ENCODE peak calls at places on chromosomes 2 and 18, in five cellular contexts. One of them, this sample, is unnamed.

GRCh38 chr2:3266727-3267548 is 110.7 kb downstream of the EIPR1 start:
- DNase-seq in IMR-90: no peak
- DNase-seq in activated CD4-positive, alpha-beta T cell treated with anti-CD3 and anti-CD28 coated beads, Interleukin-2, amount 50 U/mL, for 48 hours: no peak
- DNase-seq in NCI-H2081: no peak
- DNase-seq in NCI-H1436: no peak
- DNase-seq in this sample: no peak

GRCh38 chr2:1835581-1836201 is 91.4 kb upstream of the PXDN start:
- DNase-seq in NCI-H2081: no peak
- DNase-seq in IMR-90: no peak
- DNase-seq in activated CD4-positive, alpha-beta T cell treated with anti-CD3 and anti-CD28 coated beads, Interleukin-2, amount 50 U/mL, for 48 hours: no peak
- DNase-seq in NCI-H1436: no peak
- DNase-seq in this sample: no peak

GRCh38 chr2:149860276-149860921 is 272.8 kb upstream of the MMADHC start:
- DNase-seq in NCI-H2081: no peak
- DNase-seq in IMR-90: peak; percentile 92
- DNase-seq in activated CD4-positive, alpha-beta T cell treated with anti-CD3 and anti-CD28 coated beads, Interleukin-2, amount 50 U/mL, for 48 hours: no peak
- DNase-seq in NCI-H1436: no peak
- DNase-seq in this sample: no peak

GRCh38 chr2:205482399-205483065 is 199.8 kb upstream of the NRP2 start:
- DNase-seq in activated CD4-positive, alpha-beta T cell treated with anti-CD3 and anti-CD28 coated beads, Interleukin-2, amount 50 U/mL, for 48 hours: no peak
- DNase-seq in NCI-H1436: no peak
- DNase-seq in NCI-H2081: no peak
- DNase-seq in IMR-90: peak; percentile 36
- DNase-seq in this sample: no peak

GRCh38 chr2:86087936-86088850 is 17.5 kb downstream of the POLR1A start:
- DNase-seq in NCI-H1436: no peak
- DNase-seq in IMR-90: no peak
- DNase-seq in NCI-H2081: no peak
- DNase-seq in activated CD4-positive, alpha-beta T cell treated with anti-CD3 and anti-CD28 coated beads, Interleukin-2, amount 50 U/mL, for 48 hours: no peak
- DNase-seq in this sample: peak; percentile 52

GRCh38 chr2:143429932-143430331 is 300.7 kb downstream of the ARHGAP15 start:
- DNase-seq in NCI-H2081: no peak
- DNase-seq in IMR-90: no peak
- DNase-seq in activated CD4-positive, alpha-beta T cell treated with anti-CD3 and anti-CD28 coated beads, Interleukin-2, amount 50 U/mL, for 48 hours: no peak
- DNase-seq in NCI-H1436: no peak
- DNase-seq in this sample: no peak

GRCh38 chr18:54776282-54776977 is 51.8 kb upstream of the RAB27B start:
- DNase-seq in NCI-H1436: no peak
- DNase-seq in NCI-H2081: no peak
- DNase-seq in activated CD4-positive, alpha-beta T cell treated with anti-CD3 and anti-CD28 coated beads, Interleukin-2, amount 50 U/mL, for 48 hours: peak; percentile 18
- DNase-seq in IMR-90: peak; percentile 99
- DNase-seq in this sample: peak; percentile 63

GRCh38 chr2:240329778-240330177 is 105.7 kb upstream of the GPC1 start:
- DNase-seq in IMR-90: no peak
- DNase-seq in NCI-H1436: no peak
- DNase-seq in NCI-H2081: no peak
- DNase-seq in activated CD4-positive, alpha-beta T cell treated with anti-CD3 and anti-CD28 coated beads, Interleukin-2, amount 50 U/mL, for 48 hours: no peak
- DNase-seq in this sample: no peak

GRCh38 chr2:204434660-204435462 is 110.4 kb upstream of the PARD3B start:
- DNase-seq in activated CD4-positive, alpha-beta T cell treated with anti-CD3 and anti-CD28 coated beads, Interleukin-2, amount 50 U/mL, for 48 hours: no peak
- DNase-seq in IMR-90: peak; percentile 8
- DNase-seq in NCI-H1436: no peak
- DNase-seq in NCI-H2081: no peak
- DNase-seq in this sample: no peak

GRCh38 chr2:54942373-54942772 is 107.9 kb downstream of the RTN4 start:
- DNase-seq in activated CD4-positive, alpha-beta T cell treated with anti-CD3 and anti-CD28 coated beads, Interleukin-2, amount 50 U/mL, for 48 hours: no peak
- DNase-seq in IMR-90: no peak
- DNase-seq in NCI-H2081: no peak
- DNase-seq in NCI-H1436: no peak
- DNase-seq in this sample: no peak

GRCh38 chr2:225766431-225766830 is 366.9 kb downstream of the NYAP2 start:
- DNase-seq in activated CD4-positive, alpha-beta T cell treated with anti-CD3 and anti-CD28 coated beads, Interleukin-2, amount 50 U/mL, for 48 hours: no peak
- DNase-seq in NCI-H2081: no peak
- DNase-seq in NCI-H1436: no peak
- DNase-seq in IMR-90: peak; percentile 6
- DNase-seq in this sample: no peak

GRCh38 chr2:29063056-29063455 is 11.3 kb downstream of the PCARE start:
- DNase-seq in activated CD4-positive, alpha-beta T cell treated with anti-CD3 and anti-CD28 coated beads, Interleukin-2, amount 50 U/mL, for 48 hours: no peak
- DNase-seq in NCI-H1436: no peak
- DNase-seq in NCI-H2081: no peak
- DNase-seq in IMR-90: no peak
- DNase-seq in this sample: no peak

GRCh38 chr18:12238861-12239260 is 15.3 kb upstream of the CIDEA start:
- DNase-seq in activated CD4-positive, alpha-beta T cell treated with anti-CD3 and anti-CD28 coated beads, Interleukin-2, amount 50 U/mL, for 48 hours: no peak
- DNase-seq in IMR-90: peak; percentile 41
- DNase-seq in NCI-H1436: no peak
- DNase-seq in NCI-H2081: no peak
- DNase-seq in this sample: peak; percentile 44

GRCh38 chr2:130387804-130388203 is 31.9 kb downstream of the PTPN18 start:
- DNase-seq in IMR-90: no peak
- DNase-seq in activated CD4-positive, alpha-beta T cell treated with anti-CD3 and anti-CD28 coated beads, Interleukin-2, amount 50 U/mL, for 48 hours: no peak
- DNase-seq in NCI-H2081: no peak
- DNase-seq in NCI-H1436: no peak
- DNase-seq in this sample: no peak

GRCh38 chr2:219081701-219082331 is 21.1 kb upstream of the IHH start:
- DNase-seq in NCI-H1436: no peak
- DNase-seq in IMR-90: no peak
- DNase-seq in activated CD4-positive, alpha-beta T cell treated with anti-CD3 and anti-CD28 coated beads, Interleukin-2, amount 50 U/mL, for 48 hours: no peak
- DNase-seq in NCI-H2081: no peak
- DNase-seq in this sample: no peak

GRCh38 chr2:9477914-9478313 is 3.6 kb downstream of the IAH1 start:
- DNase-seq in activated CD4-positive, alpha-beta T cell treated with anti-CD3 and anti-CD28 coated beads, Interleukin-2, amount 50 U/mL, for 48 hours: no peak
- DNase-seq in NCI-H2081: no peak
- DNase-seq in NCI-H1436: no peak
- DNase-seq in IMR-90: no peak
- DNase-seq in this sample: no peak